ENCODE peak calls at places on chromosomes 13 and 19, in four cellular contexts. N is neuronal stem cell, K is IMR-90, Y is mesendoderm. C is an unnamed sample.
A peak's percentile ranks its signal among the peaks of the same experiment; 100 is the strongest.

GRCh38 chr13:36998624-36999041 is 507 bp downstream of the ALG5 start:
- DNase-seq in N (no peak), K (no peak), Y (peak; percentile 33), C (peak; percentile 38)

GRCh38 chr13:38417727-38418126 is 68.1 kb downstream of the UFM1 start:
- DNase-seq in N (no peak), K (peak; percentile 1), Y (peak; percentile 55), C (no peak)

GRCh38 chr19:2113436-2114211 is 16.9 kb downstream of the IZUMO4 start:
- DNase-seq in N (no peak), K (no peak), Y (no peak), C (peak; percentile 11)

GRCh38 chr19:15381429-15381828 is 1.8 kb upstream of the AKAP8 start:
- DNase-seq in N (no peak), K (no peak), Y (no peak), C (no peak)

GRCh38 chr19:50657672-50658437 is 8.6 kb downstream of the C19orf81 start:
- DNase-seq in N (peak; percentile 100), K (peak; percentile 98), Y (peak; percentile 100), C (peak; percentile 14)

GRCh38 chr19:39202998-39203355 is 1.1 kb downstream of the SYCN start:
- DNase-seq in N (no peak), K (no peak), Y (no peak), C (no peak)

GRCh38 chr13:94617389-94618000 is 15.8 kb downstream of the GPR180 start:
- DNase-seq in N (peak; percentile 35), K (no peak), Y (peak; percentile 16), C (peak; percentile 37)

GRCh38 chr19:14347999-14348889 is 33.0 kb upstream of the ADGRE5 start:
- DNase-seq in N (peak; percentile 60), K (no peak), Y (peak; percentile 59), C (peak; percentile 60)

GRCh38 chr13:36377822-36378480 is 31.8 kb upstream of the SPART start:
- DNase-seq in N (no peak), K (peak; percentile 38), Y (no peak), C (no peak)

GRCh38 chr13:46121033-46121432 is 16.2 kb upstream of the CPB2 start:
- DNase-seq in N (no peak), K (no peak), Y (no peak), C (no peak)

GRCh38 chr13:25468330-25469178 is 96.8 kb downstream of the ATP8A2 start:
- DNase-seq in N (peak; percentile 54), K (no peak), Y (peak; percentile 70), C (no peak)

GRCh38 chr13:113050856-113051431 is 54.6 kb upstream of the F7 start:
- DNase-seq in N (no peak), K (no peak), Y (peak; percentile 16), C (no peak)

GRCh38 chr19:38559428-38560401 is 58.0 kb downstream of the MAP4K1 start:
- DNase-seq in N (no peak), K (no peak), Y (no peak), C (no peak)

GRCh38 chr19:5943623-5944022 is 29.6 kb downstream of the CAPS start:
- DNase-seq in N (no peak), K (peak; percentile 82), Y (no peak), C (peak; percentile 93)

GRCh38 chr13:30133554-30133912 is 173.8 kb downstream of the KATNAL1 start:
- DNase-seq in N (no peak), K (no peak), Y (no peak), C (no peak)
- H2BK5ac ChIP-seq in N (no peak overlapping the region), K (no peak overlapping the region), Y (no peak overlapping the region), C (no peak overlapping the region)

DNA sequence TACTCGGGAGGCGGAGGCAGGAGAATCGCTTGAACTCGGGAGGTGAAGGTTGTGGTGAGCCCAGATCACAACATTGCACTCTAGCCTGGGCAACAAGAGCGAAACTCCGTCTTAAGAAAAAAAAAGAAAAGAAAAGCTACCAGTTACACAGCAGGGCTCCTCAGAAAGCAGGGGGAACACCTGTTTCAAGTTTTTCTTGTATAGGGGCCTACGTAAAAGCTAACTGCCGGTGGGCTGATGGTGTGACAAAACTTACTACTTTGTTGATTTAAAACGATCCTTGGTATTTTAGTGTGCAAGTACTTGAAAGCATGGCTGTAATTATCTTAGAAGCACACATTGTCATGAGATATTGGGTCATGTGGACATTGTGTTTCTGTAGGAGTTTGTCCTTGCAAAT is 15.7 kb upstream of the ERVV-1 start:
- DNase-seq in N (no peak), K (no peak), Y (no peak), C (no peak)
- H2BK5ac ChIP-seq in N (no peak overlapping the region), K (no peak overlapping the region), Y (no peak overlapping the region), C (no peak overlapping the region)

GRCh38 chr19:33459691-33460090 is 61.9 kb downstream of the PEPD start:
- DNase-seq in N (no peak), K (no peak), Y (no peak), C (no peak)

GRCh38 chr19:33458807-33459206 is 62.8 kb downstream of the PEPD start:
- DNase-seq in N (no peak), K (no peak), Y (no peak), C (no peak)

GRCh38 chr19:33456845-33457220 is 64.8 kb downstream of the PEPD start:
- DNase-seq in N (no peak), K (no peak), Y (no peak), C (no peak)

GRCh38 chr19:33459220-33459619 is 62.4 kb downstream of the PEPD start:
- DNase-seq in N (no peak), K (no peak), Y (no peak), C (no peak)

GRCh38 chr19:33458171-33458633 is 63.4 kb downstream of the PEPD start:
- DNase-seq in N (no peak), K (no peak), Y (no peak), C (no peak)
- H2BK5ac ChIP-seq in N (no peak overlapping the region), K (peak overlapping the region; percentile 76), Y (no peak overlapping the region), C (no peak overlapping the region)

DNA sequence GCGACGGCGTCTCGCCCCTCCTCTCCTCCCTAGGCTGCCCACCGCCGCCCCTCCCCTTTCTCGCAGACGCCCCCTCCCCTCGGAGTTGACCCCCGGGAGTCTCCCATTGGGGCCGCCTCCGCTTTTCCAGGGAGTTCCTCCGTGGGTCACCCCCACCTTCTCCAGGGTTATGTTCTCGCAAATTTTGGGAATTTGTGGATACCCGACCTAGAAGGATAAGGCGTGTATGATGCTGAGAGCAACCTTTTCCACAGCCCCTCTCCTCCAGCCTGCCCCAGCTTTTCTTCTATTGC is 273 bp upstream of the RCBTB2 start:
- DNase-seq in N (no peak), K (no peak), Y (no peak), C (no peak)
- H2BK5ac ChIP-seq in N (peak overlapping the region; percentile 93), K (peak overlapping the region; percentile 97), Y (peak overlapping the region; percentile 66), C (peak overlapping the region; percentile 87)

DNA sequence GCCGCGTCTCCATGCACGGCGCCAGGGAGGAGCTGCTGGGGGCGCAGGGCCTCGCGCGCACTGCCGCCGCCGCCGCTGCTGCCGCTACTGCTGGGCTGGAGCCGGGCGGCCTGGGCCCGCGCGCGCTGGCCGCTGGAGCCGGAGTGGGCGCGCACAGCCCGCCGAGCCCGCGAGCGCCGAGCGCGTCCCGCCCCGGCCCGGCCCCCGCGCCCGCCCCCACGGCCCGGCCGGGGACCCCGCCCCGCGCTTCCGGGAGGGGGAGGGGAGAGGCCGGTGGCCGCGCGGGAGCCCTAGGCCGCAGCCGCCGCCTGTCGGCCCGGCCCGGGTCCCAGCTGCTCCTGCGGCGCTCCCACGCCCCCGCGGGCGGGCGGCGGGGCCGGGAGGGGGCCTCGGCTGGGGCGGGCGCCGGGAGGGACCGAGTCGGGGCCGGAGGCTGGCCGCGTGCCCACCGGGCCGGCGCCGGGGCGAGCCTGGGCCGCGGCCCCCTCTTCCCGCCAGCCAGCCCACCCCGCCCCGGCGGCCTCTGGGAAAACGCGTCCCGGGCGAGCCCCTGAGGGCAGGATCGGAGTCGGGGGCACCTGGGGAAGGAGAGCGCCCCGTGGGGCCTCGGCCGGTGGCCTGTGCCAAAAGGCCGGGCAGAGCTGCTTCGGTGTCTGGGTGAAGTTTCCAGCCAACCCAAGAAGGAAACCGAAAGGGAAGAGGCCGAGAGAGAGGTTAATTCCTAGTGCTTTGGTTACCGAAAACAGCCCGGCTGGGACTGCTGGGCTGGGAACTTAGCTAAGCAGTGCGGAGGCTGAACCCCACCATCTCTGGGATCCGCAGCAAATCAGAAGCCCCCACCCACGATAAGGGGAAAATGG is at the start of gene STK24:
- DNase-seq in N (peak; percentile 69), K (peak; percentile 74), Y (peak; percentile 77), C (peak; percentile 92)
- H2BK5ac ChIP-seq in N (peak within 1 kb of the TSS; percentile 97), K (peak within 1 kb of the TSS; percentile 87), Y (peak within 1 kb of the TSS; percentile 89), C (peak within 1 kb of the TSS; percentile 70)

DNA sequence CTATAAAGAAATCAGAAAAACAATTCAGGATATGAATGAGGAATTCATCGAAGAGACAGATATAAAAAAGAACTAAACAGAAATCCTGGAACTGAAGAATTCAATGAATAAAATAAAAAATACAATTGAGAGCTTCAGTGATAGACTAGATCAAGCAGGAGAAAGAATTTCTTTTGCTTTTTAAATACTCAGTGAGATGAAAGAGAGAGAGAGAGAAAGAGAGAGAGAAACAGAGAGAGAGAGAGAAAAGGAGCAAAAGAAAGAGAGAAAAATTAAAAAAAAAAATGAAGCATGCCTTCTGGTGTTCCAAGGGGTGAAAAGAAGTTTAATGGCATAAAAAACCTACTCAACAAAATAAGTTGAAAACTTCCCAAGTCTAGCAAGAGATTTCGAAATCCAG is 22.0 kb upstream of the SLC7A9 start:
- DNase-seq in N (no peak), K (no peak), Y (no peak), C (no peak)
- H2BK5ac ChIP-seq in N (no peak overlapping the region), K (no peak overlapping the region), Y (no peak overlapping the region), C (no peak overlapping the region)

GRCh38 chr19:11736696-11737095 is 2.0 kb downstream of the ZNF823 start:
- DNase-seq in N (no peak), K (peak; percentile 33), Y (peak; percentile 33), C (peak; percentile 68)

GRCh38 chr19:11738746-11739620 is at the start of gene ZNF823:
- DNase-seq in N (peak; percentile 99), K (peak; percentile 97), Y (peak; percentile 99), C (peak; percentile 98)

GRCh38 chr19:11735375-11735774 is 3.4 kb downstream of the ZNF823 start:
- DNase-seq in N (no peak), K (no peak), Y (no peak), C (no peak)

DNA sequence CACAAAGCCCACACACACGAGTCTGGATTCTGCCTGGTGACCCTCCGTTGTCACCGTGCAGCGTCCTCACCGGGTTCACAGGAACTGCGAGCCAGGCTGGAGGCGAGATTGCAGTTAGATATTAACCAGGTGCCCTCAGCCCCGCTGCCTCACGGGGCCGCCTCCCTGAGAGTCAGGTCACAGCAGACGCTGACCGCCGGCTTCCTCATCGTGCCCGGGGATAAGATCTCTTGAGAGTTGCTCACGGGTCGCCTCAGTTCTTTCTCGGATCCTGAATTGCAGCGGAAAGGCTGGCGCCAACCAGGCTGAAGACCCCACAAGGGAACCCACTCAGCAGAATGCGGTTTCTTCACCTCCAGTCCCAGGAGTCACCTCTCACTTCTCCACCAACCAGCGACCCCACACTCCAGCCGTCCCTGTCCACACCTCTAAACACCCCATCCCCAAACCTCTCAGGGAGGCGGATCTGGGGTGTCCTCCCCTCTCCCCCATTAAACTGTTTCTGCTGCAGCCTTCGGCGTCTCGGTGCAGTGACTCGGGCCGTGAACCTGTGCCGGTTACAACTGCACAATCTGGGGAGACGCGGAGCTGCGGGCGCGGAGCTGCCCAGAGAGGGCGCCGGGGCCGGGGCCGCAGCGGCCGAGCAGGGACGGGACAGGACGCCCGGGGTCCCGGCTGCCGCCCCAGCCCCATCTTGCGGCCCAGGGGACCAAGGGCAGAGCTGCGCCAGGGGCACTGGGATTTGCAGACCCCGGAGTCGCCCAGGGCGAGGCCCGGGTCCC is 591 bp downstream of the ZNF823 start:
- DNase-seq in N (no peak), K (peak; percentile 12), Y (peak; percentile 52), C (peak; percentile 48)
- H2BK5ac ChIP-seq in N (peak overlapping the region; percentile 88), K (no peak overlapping the region), Y (no peak overlapping the region), C (peak overlapping the region; percentile 8)